ENCODE peak calls at places on chromosomes 12 and 14, in six cellular contexts. X is IMR-90, D is trophoblast cell, R is mesendoderm, B is neuronal stem cell, V is H1. S is an unnamed sample. For H3K27me3, the result is how much of the 10 kb centered on the place peaks cover.

GRCh38 chr14:25461780-25462179 is 411.8 kb upstream of the STXBP6 start:
- DNase-seq in X (no peak), D (no peak), R (peak), B (no peak), V (no peak), S (no peak)

GRCh38 chr12:11069854-11070253 is 7.8 kb upstream of the TAS2R46 start:
- DNase-seq in X (no peak), D (no peak), R (no peak), B (no peak), V (no peak), S (no peak)

GRCh38 chr12:67520611-67521010 is 127.9 kb upstream of the DYRK2 start:
- DNase-seq in X (no peak), D (no peak), R (no peak), B (no peak), V (no peak), S (no peak)

GRCh38 chr12:95522692-95523091 is 28.6 kb downstream of the USP44 start:
- DNase-seq in X (no peak), D (no peak), R (peak), B (no peak), V (no peak), S (no peak)

GRCh38 chr12:28507867-28508266 is 317.6 kb downstream of the CCDC91 start:
- DNase-seq in X (no peak), D (no peak), R (no peak), B (no peak), V (no peak), S (no peak)

GRCh38 chr12:76697849-76698248 is 66.1 kb upstream of the ZDHHC17 start:
- DNase-seq in X (no peak), D (no peak), R (peak), B (no peak), V (no peak), S (peak)

GRCh38 chr14:62017651-62018230 is 255.5 kb downstream of the SNAPC1 start:
- DNase-seq in X (no peak), D (peak), R (no peak), B (no peak), V (no peak), S (no peak)

GRCh38 chr14:34044373-34044637 is 93.4 kb upstream of the EGLN3 start:
- DNase-seq in X (no peak), D (no peak), R (no peak), B (no peak), V (no peak), S (no peak)

GRCh38 chr12:62250671-62251608 is 9.3 kb upstream of the USP15 start:
- DNase-seq in X (peak), D (peak), R (peak), B (no peak), V (no peak), S (peak)

GRCh38 chr12:116551952-116552749 is 7.0 kb upstream of the MAP1LC3B2 start:
- DNase-seq in X (peak), D (peak), R (no peak), B (no peak), V (no peak), S (peak)

GRCh38 chr14:68173227-68173972 is 353.8 kb downstream of the RAD51B start:
- DNase-seq in X (peak), D (no peak), R (no peak), B (no peak), V (no peak), S (peak)

GRCh38 chr12:40327506-40327905 is 102.7 kb downstream of the LRRK2 start:
- DNase-seq in X (no peak), D (no peak), R (no peak), B (no peak), V (no peak), S (no peak)

GRCh38 chr12:44812062-44812461 is 64.1 kb downstream of the NELL2 start:
- DNase-seq in X (no peak), D (no peak), R (peak), B (no peak), V (no peak), S (no peak)

GRCh38 chr12:75684678-75685620 is 173.5 kb upstream of the KRR1 start:
- DNase-seq in X (peak), D (no peak), R (no peak), B (no peak), V (no peak), S (peak)

GRCh38 chr12:68317047-68317667 is 15.0 kb downstream of the MDM1 start:
- DNase-seq in X (peak), D (peak), R (peak), B (no peak), V (no peak), S (peak)

GRCh38 chr12:104740668-104741067 is 217.4 kb downstream of the SLC41A2 start:
- DNase-seq in X (no peak), D (no peak), R (no peak), B (no peak), V (no peak), S (no peak)

GRCh38 chr14:77067632-77068514 is 30.2 kb upstream of the CIPC start:
- DNase-seq in X (peak), D (peak), R (peak), B (peak), V (peak), S (peak)

GRCh38 chr12:11753151-11753501 is 103.7 kb downstream of the ETV6 start:
- DNase-seq in X (no peak), D (no peak), R (no peak), B (no peak), V (no peak), S (no peak)

GRCh38 chr14:85595981-85596380 is 66.0 kb downstream of the FLRT2 start:
- DNase-seq in X (no peak), D (no peak), R (no peak), B (no peak), V (no peak), S (no peak)

GRCh38 chr12:49342066-49342913 is 4.4 kb upstream of the DNAJC22 start:
- DNase-seq in X (peak), D (peak), R (peak), B (peak), V (peak), S (peak)
- H3K27me3 ChIP-seq in X (half or more), D (half or more), R (half or more), B (half or more), V (half or more), S (half or more)

DNA sequence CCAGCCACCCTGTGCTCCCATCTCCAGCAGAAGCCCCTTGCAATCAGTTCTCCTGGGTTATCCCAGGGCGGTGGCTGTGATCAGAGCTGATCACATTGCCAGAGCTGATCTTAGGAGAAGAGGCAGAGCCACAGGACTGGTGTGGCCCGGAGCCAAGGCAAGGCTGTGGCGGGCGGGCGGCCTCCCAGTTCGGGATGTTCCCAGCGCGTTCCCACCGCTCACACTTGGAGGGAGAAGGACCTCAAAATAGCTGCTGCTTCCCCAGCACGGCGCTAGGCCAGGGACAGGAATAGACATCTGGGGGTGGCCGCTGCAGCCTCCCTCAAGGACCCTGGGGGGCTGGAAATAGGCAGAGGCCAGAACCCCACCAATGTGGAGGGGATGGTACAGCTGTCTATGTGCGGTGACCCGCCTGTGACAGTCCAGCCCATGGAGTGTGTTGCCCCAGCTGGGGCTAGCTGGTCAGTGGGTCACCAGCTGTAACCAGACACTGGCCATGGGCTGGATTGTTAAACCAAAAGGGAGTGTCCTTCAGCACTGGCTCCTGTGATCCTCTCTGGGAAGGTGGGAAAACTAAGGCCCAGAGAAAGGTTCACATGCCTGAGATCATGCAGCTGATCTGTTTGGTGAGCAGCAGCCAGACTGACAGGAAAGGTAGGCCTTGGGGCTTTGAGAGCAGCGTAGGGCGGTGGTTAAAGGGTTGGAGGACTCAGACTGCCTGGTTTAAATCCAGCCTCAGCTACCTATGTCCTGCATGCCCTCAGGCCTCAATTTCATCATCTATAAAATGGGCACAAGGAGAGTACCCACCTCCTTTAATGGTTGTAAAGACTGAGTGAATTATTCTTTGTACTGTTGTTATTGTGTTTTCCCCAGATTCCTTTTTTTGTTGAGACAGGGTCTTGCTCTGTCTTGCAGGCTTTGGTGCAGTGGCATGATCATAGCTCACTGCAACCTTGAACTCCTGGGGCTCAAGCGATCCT is 8.0 kb upstream of the POP5 start:
- DNase-seq in X (no peak), D (no peak), R (no peak), B (no peak), V (no peak), S (no peak)
- H3K4me3 ChIP-seq in X (no peak), D (peak), R (no peak), B (no peak), V (no peak), S (no peak)

DNA sequence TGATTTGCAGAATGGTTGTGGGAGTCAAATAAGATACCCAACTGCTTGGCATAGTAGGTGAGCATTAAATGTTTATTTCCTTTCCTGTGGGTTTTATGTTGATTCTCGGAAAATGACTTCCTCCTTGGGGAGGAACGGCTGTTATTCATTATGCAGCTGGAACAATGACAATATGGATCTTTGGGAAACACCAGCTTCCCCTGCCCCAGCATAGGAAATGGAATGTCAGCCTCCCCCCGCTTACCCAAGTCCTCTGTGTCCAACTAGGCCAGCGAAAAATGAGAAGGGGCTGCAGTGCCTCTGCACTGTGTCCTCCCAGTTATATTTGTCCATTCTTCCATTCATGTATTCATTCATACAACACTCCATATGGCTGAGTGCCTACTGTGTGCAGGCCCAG is 11.7 kb upstream of the CCDC177 start:
- DNase-seq in X (no peak), D (no peak), R (no peak), B (no peak), V (no peak), S (no peak)
- H3K4ac ChIP-seq in X (no peak), D (no peak), R (no peak), B (no peak), V (no peak), S (no peak)

GRCh38 chr12:127774828-127775227 is 492.1 kb upstream of the TMEM132C start:
- DNase-seq in X (no peak), D (no peak), R (no peak), B (no peak), V (no peak), S (no peak)
- H3K27me3 ChIP-seq in X (under half), D (under half), R (under half), B (under half), V (under half), S (under half)

DNA sequence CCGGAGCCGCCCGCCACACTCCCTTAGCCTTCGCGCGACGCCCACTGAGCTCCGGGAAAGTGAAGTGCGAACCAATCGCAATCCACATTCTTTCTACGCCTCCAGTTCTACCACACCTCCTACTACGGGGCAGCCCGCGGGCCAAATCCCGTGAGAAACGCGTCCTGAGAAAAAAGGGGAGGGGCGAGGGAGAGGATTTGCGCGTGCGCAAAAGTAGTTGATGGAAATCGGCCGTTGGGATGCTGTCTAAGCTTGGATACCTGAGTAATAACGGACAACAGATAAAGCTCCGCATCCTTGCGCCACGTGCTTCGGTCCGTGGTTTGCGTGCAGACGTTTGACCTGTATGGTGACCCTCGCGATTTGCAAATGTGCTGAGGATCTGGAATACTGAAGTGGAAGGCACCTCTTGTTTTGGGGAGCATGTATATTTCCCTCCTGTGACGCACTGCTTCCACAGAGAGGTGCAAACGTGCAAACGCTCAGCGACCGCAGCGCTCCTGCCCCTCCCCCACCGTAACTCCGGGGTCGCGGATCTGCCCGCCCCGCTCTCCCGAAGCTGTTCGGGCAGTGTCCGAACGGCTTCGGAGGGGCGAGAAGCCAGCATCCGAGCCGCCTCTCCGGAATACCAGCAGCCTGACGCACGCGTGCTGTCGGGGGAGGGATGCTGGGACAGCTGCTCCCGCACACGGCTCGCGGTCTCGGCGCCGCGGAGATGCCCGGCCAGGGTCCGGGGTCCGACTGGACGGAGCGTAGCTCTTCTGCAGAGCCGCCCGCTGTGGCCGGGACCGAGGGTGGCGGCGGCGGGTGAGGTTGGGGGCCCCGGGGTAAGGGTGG is at the start of the genes FAM216A and GPN3:
- DNase-seq in X (peak), D (peak), R (peak), B (peak), V (peak), S (peak)
- H3K4me3 ChIP-seq in X (peak), D (peak), R (peak), B (peak), V (peak), S (peak)

S was measured in mesenchymal stem cell.